ENCODE peak calls at places on chromosomes 13 and 19, in five cellular contexts. One of them, this sample, is unnamed.

GRCh38 chr13:29707876-29708543 is 112.5 kb upstream of the SLC7A1 start:
- DNase-seq in activated CD8-positive, alpha-beta memory T cell treated with anti-CD3 and anti-CD28 coated beads, Interleukin-2, amount 50 U/mL, for 4 hours: peak
- DNase-seq in activated naive CD4-positive, alpha-beta T cell treated with anti-CD3 and anti-CD28 coated beads for 36 hours: peak
- DNase-seq in DMS79: no peak
- DNase-seq in brain microvascular endothelial cell: peak
- DNase-seq in this sample: peak

GRCh38 chr13:98546402-98546801 is 30.5 kb downstream of the STK24 start:
- DNase-seq in activated CD8-positive, alpha-beta memory T cell treated with anti-CD3 and anti-CD28 coated beads, Interleukin-2, amount 50 U/mL, for 4 hours: no peak
- DNase-seq in activated naive CD4-positive, alpha-beta T cell treated with anti-CD3 and anti-CD28 coated beads for 36 hours: no peak
- DNase-seq in DMS79: no peak
- DNase-seq in brain microvascular endothelial cell: no peak
- DNase-seq in this sample: peak

GRCh38 chr13:43023244-43023931 is at the start of gene DNAJC15:
- DNase-seq in activated CD8-positive, alpha-beta memory T cell treated with anti-CD3 and anti-CD28 coated beads, Interleukin-2, amount 50 U/mL, for 4 hours: peak
- DNase-seq in activated naive CD4-positive, alpha-beta T cell treated with anti-CD3 and anti-CD28 coated beads for 36 hours: peak
- DNase-seq in DMS79: no peak
- DNase-seq in brain microvascular endothelial cell: peak
- DNase-seq in this sample: peak

GRCh38 chr19:41352609-41353465 is 885 bp downstream of the TGFB1 start:
- DNase-seq in activated CD8-positive, alpha-beta memory T cell treated with anti-CD3 and anti-CD28 coated beads, Interleukin-2, amount 50 U/mL, for 4 hours: peak
- DNase-seq in activated naive CD4-positive, alpha-beta T cell treated with anti-CD3 and anti-CD28 coated beads for 36 hours: peak
- DNase-seq in DMS79: no peak
- DNase-seq in brain microvascular endothelial cell: peak
- DNase-seq in this sample: peak

GRCh38 chr19:50214699-50215543 is 11.5 kb downstream of the MYH14 start:
- DNase-seq in activated CD8-positive, alpha-beta memory T cell treated with anti-CD3 and anti-CD28 coated beads, Interleukin-2, amount 50 U/mL, for 4 hours: no peak
- DNase-seq in activated naive CD4-positive, alpha-beta T cell treated with anti-CD3 and anti-CD28 coated beads for 36 hours: no peak
- DNase-seq in DMS79: no peak
- DNase-seq in brain microvascular endothelial cell: no peak
- DNase-seq in this sample: no peak

GRCh38 chr19:47819841-47820244 is 1.9 kb upstream of the CRX start:
- DNase-seq in activated CD8-positive, alpha-beta memory T cell treated with anti-CD3 and anti-CD28 coated beads, Interleukin-2, amount 50 U/mL, for 4 hours: no peak
- DNase-seq in activated naive CD4-positive, alpha-beta T cell treated with anti-CD3 and anti-CD28 coated beads for 36 hours: no peak
- DNase-seq in DMS79: no peak
- DNase-seq in brain microvascular endothelial cell: no peak
- DNase-seq in this sample: peak

GRCh38 chr13:62682788-62683187 is 1267.1 kb upstream of the PCDH20 start:
- DNase-seq in activated CD8-positive, alpha-beta memory T cell treated with anti-CD3 and anti-CD28 coated beads, Interleukin-2, amount 50 U/mL, for 4 hours: no peak
- DNase-seq in activated naive CD4-positive, alpha-beta T cell treated with anti-CD3 and anti-CD28 coated beads for 36 hours: no peak
- DNase-seq in DMS79: no peak
- DNase-seq in brain microvascular endothelial cell: no peak
- DNase-seq in this sample: no peak

GRCh38 chr19:28497137-28497536 is 715.8 kb downstream of the UQCRFS1 start:
- DNase-seq in activated CD8-positive, alpha-beta memory T cell treated with anti-CD3 and anti-CD28 coated beads, Interleukin-2, amount 50 U/mL, for 4 hours: no peak
- DNase-seq in activated naive CD4-positive, alpha-beta T cell treated with anti-CD3 and anti-CD28 coated beads for 36 hours: no peak
- DNase-seq in DMS79: no peak
- DNase-seq in brain microvascular endothelial cell: peak
- DNase-seq in this sample: no peak

GRCh38 chr13:105462981-105463380 is 1072.5 kb downstream of the EFNB2 start:
- DNase-seq in activated CD8-positive, alpha-beta memory T cell treated with anti-CD3 and anti-CD28 coated beads, Interleukin-2, amount 50 U/mL, for 4 hours: no peak
- DNase-seq in activated naive CD4-positive, alpha-beta T cell treated with anti-CD3 and anti-CD28 coated beads for 36 hours: no peak
- DNase-seq in DMS79: no peak
- DNase-seq in brain microvascular endothelial cell: no peak
- DNase-seq in this sample: no peak

GRCh38 chr19:45767410-45767880 is 1.6 kb downstream of the SIX5 start:
- DNase-seq in activated CD8-positive, alpha-beta memory T cell treated with anti-CD3 and anti-CD28 coated beads, Interleukin-2, amount 50 U/mL, for 4 hours: no peak
- DNase-seq in activated naive CD4-positive, alpha-beta T cell treated with anti-CD3 and anti-CD28 coated beads for 36 hours: no peak
- DNase-seq in DMS79: peak
- DNase-seq in brain microvascular endothelial cell: peak
- DNase-seq in this sample: peak

GRCh38 chr13:28333204-28333900 is 161.6 kb downstream of the FLT1 start:
- DNase-seq in activated CD8-positive, alpha-beta memory T cell treated with anti-CD3 and anti-CD28 coated beads, Interleukin-2, amount 50 U/mL, for 4 hours: no peak
- DNase-seq in activated naive CD4-positive, alpha-beta T cell treated with anti-CD3 and anti-CD28 coated beads for 36 hours: no peak
- DNase-seq in DMS79: no peak
- DNase-seq in brain microvascular endothelial cell: no peak
- DNase-seq in this sample: no peak

GRCh38 chr19:7522923-7523667 is 671 bp downstream of the MCOLN1 start:
- DNase-seq in activated CD8-positive, alpha-beta memory T cell treated with anti-CD3 and anti-CD28 coated beads, Interleukin-2, amount 50 U/mL, for 4 hours: no peak
- DNase-seq in activated naive CD4-positive, alpha-beta T cell treated with anti-CD3 and anti-CD28 coated beads for 36 hours: no peak
- DNase-seq in DMS79: no peak
- DNase-seq in brain microvascular endothelial cell: no peak
- DNase-seq in this sample: no peak

GRCh38 chr19:19134687-19135158 is 3.6 kb downstream of the TMEM161A start:
- DNase-seq in activated CD8-positive, alpha-beta memory T cell treated with anti-CD3 and anti-CD28 coated beads, Interleukin-2, amount 50 U/mL, for 4 hours: peak
- DNase-seq in activated naive CD4-positive, alpha-beta T cell treated with anti-CD3 and anti-CD28 coated beads for 36 hours: peak
- DNase-seq in DMS79: no peak
- DNase-seq in brain microvascular endothelial cell: no peak
- DNase-seq in this sample: no peak

GRCh38 chr13:113491982-113492381 is 1.5 kb upstream of the DCUN1D2 start:
- DNase-seq in activated CD8-positive, alpha-beta memory T cell treated with anti-CD3 and anti-CD28 coated beads, Interleukin-2, amount 50 U/mL, for 4 hours: no peak
- DNase-seq in activated naive CD4-positive, alpha-beta T cell treated with anti-CD3 and anti-CD28 coated beads for 36 hours: no peak
- DNase-seq in DMS79: no peak
- DNase-seq in brain microvascular endothelial cell: no peak
- DNase-seq in this sample: no peak

GRCh38 chr19:3359850-3360493 is 6.4 kb upstream of the NFIC start:
- DNase-seq in activated CD8-positive, alpha-beta memory T cell treated with anti-CD3 and anti-CD28 coated beads, Interleukin-2, amount 50 U/mL, for 4 hours: peak
- DNase-seq in activated naive CD4-positive, alpha-beta T cell treated with anti-CD3 and anti-CD28 coated beads for 36 hours: peak
- DNase-seq in DMS79: no peak
- DNase-seq in brain microvascular endothelial cell: no peak
- DNase-seq in this sample: no peak

GRCh38 chr19:33493401-33494275 is 28.0 kb downstream of the PEPD start:
- DNase-seq in activated CD8-positive, alpha-beta memory T cell treated with anti-CD3 and anti-CD28 coated beads, Interleukin-2, amount 50 U/mL, for 4 hours: no peak
- DNase-seq in activated naive CD4-positive, alpha-beta T cell treated with anti-CD3 and anti-CD28 coated beads for 36 hours: no peak
- DNase-seq in DMS79: no peak
- DNase-seq in brain microvascular endothelial cell: no peak
- DNase-seq in this sample: no peak

GRCh38 chr19:37932985-37933953 is 26.3 kb downstream of the SIPA1L3 start:
- DNase-seq in activated CD8-positive, alpha-beta memory T cell treated with anti-CD3 and anti-CD28 coated beads, Interleukin-2, amount 50 U/mL, for 4 hours: no peak
- DNase-seq in activated naive CD4-positive, alpha-beta T cell treated with anti-CD3 and anti-CD28 coated beads for 36 hours: no peak
- DNase-seq in DMS79: peak
- DNase-seq in brain microvascular endothelial cell: no peak
- DNase-seq in this sample: no peak

GRCh38 chr13:30991922-30992321 is 59.5 kb downstream of the TEX26 start:
- DNase-seq in activated CD8-positive, alpha-beta memory T cell treated with anti-CD3 and anti-CD28 coated beads, Interleukin-2, amount 50 U/mL, for 4 hours: no peak
- DNase-seq in activated naive CD4-positive, alpha-beta T cell treated with anti-CD3 and anti-CD28 coated beads for 36 hours: no peak
- DNase-seq in DMS79: no peak
- DNase-seq in brain microvascular endothelial cell: no peak
- DNase-seq in this sample: no peak

GRCh38 chr13:37899753-37900152 is 30.2 kb upstream of the TRPC4 start:
- DNase-seq in activated CD8-positive, alpha-beta memory T cell treated with anti-CD3 and anti-CD28 coated beads, Interleukin-2, amount 50 U/mL, for 4 hours: no peak
- DNase-seq in activated naive CD4-positive, alpha-beta T cell treated with anti-CD3 and anti-CD28 coated beads for 36 hours: no peak
- DNase-seq in DMS79: no peak
- DNase-seq in brain microvascular endothelial cell: no peak
- DNase-seq in this sample: no peak

GRCh38 chr19:41341669-41342490 is 11.8 kb downstream of the TGFB1 start:
- DNase-seq in activated CD8-positive, alpha-beta memory T cell treated with anti-CD3 and anti-CD28 coated beads, Interleukin-2, amount 50 U/mL, for 4 hours: no peak
- DNase-seq in activated naive CD4-positive, alpha-beta T cell treated with anti-CD3 and anti-CD28 coated beads for 36 hours: peak
- DNase-seq in DMS79: no peak
- DNase-seq in brain microvascular endothelial cell: no peak
- DNase-seq in this sample: no peak

GRCh38 chr13:39405596-39405995 is 197.4 kb downstream of the LHFPL6 start:
- DNase-seq in activated CD8-positive, alpha-beta memory T cell treated with anti-CD3 and anti-CD28 coated beads, Interleukin-2, amount 50 U/mL, for 4 hours: no peak
- DNase-seq in activated naive CD4-positive, alpha-beta T cell treated with anti-CD3 and anti-CD28 coated beads for 36 hours: no peak
- DNase-seq in DMS79: no peak
- DNase-seq in brain microvascular endothelial cell: no peak
- DNase-seq in this sample: no peak

GRCh38 chr19:48752511-48753365 is at the start of gene FUT1:
- DNase-seq in activated CD8-positive, alpha-beta memory T cell treated with anti-CD3 and anti-CD28 coated beads, Interleukin-2, amount 50 U/mL, for 4 hours: no peak
- DNase-seq in activated naive CD4-positive, alpha-beta T cell treated with anti-CD3 and anti-CD28 coated beads for 36 hours: peak
- DNase-seq in DMS79: peak
- DNase-seq in brain microvascular endothelial cell: no peak
- DNase-seq in this sample: peak

GRCh38 chr13:52452470-52452869 is 2.0 kb upstream of the VPS36 start:
- DNase-seq in activated CD8-positive, alpha-beta memory T cell treated with anti-CD3 and anti-CD28 coated beads, Interleukin-2, amount 50 U/mL, for 4 hours: no peak
- DNase-seq in activated naive CD4-positive, alpha-beta T cell treated with anti-CD3 and anti-CD28 coated beads for 36 hours: no peak
- DNase-seq in DMS79: no peak
- DNase-seq in brain microvascular endothelial cell: no peak
- DNase-seq in this sample: no peak

GRCh38 chr13:46665630-46666482 is 112.9 kb downstream of the LRCH1 start:
- DNase-seq in activated CD8-positive, alpha-beta memory T cell treated with anti-CD3 and anti-CD28 coated beads, Interleukin-2, amount 50 U/mL, for 4 hours: no peak
- DNase-seq in activated naive CD4-positive, alpha-beta T cell treated with anti-CD3 and anti-CD28 coated beads for 36 hours: peak
- DNase-seq in DMS79: no peak
- DNase-seq in brain microvascular endothelial cell: no peak
- DNase-seq in this sample: no peak

GRCh38 chr13:112131740-112132113 is 64.8 kb downstream of the SOX1 start:
- DNase-seq in activated CD8-positive, alpha-beta memory T cell treated with anti-CD3 and anti-CD28 coated beads, Interleukin-2, amount 50 U/mL, for 4 hours: no peak
- DNase-seq in activated naive CD4-positive, alpha-beta T cell treated with anti-CD3 and anti-CD28 coated beads for 36 hours: no peak
- DNase-seq in DMS79: peak
- DNase-seq in brain microvascular endothelial cell: no peak
- DNase-seq in this sample: no peak

GRCh38 chr19:38429055-38429810 is 3.2 kb upstream of the RASGRP4 start:
- DNase-seq in activated CD8-positive, alpha-beta memory T cell treated with anti-CD3 and anti-CD28 coated beads, Interleukin-2, amount 50 U/mL, for 4 hours: no peak
- DNase-seq in activated naive CD4-positive, alpha-beta T cell treated with anti-CD3 and anti-CD28 coated beads for 36 hours: peak
- DNase-seq in DMS79: no peak
- DNase-seq in brain microvascular endothelial cell: no peak
- DNase-seq in this sample: no peak

GRCh38 chr19:42248270-42249148 is 6.1 kb upstream of the GSK3A start:
- DNase-seq in activated CD8-positive, alpha-beta memory T cell treated with anti-CD3 and anti-CD28 coated beads, Interleukin-2, amount 50 U/mL, for 4 hours: no peak
- DNase-seq in activated naive CD4-positive, alpha-beta T cell treated with anti-CD3 and anti-CD28 coated beads for 36 hours: no peak
- DNase-seq in DMS79: no peak
- DNase-seq in brain microvascular endothelial cell: no peak
- DNase-seq in this sample: no peak

GRCh38 chr13:113169277-113170272 is 11.1 kb downstream of the PROZ start:
- DNase-seq in activated CD8-positive, alpha-beta memory T cell treated with anti-CD3 and anti-CD28 coated beads, Interleukin-2, amount 50 U/mL, for 4 hours: no peak
- DNase-seq in activated naive CD4-positive, alpha-beta T cell treated with anti-CD3 and anti-CD28 coated beads for 36 hours: no peak
- DNase-seq in DMS79: no peak
- DNase-seq in brain microvascular endothelial cell: no peak
- DNase-seq in this sample: no peak

GRCh38 chr13:77696006-77696862 is 1.3 kb upstream of the SLAIN1 start:
- DNase-seq in activated CD8-positive, alpha-beta memory T cell treated with anti-CD3 and anti-CD28 coated beads, Interleukin-2, amount 50 U/mL, for 4 hours: no peak
- DNase-seq in activated naive CD4-positive, alpha-beta T cell treated with anti-CD3 and anti-CD28 coated beads for 36 hours: no peak
- DNase-seq in DMS79: no peak
- DNase-seq in brain microvascular endothelial cell: no peak
- DNase-seq in this sample: no peak

GRCh38 chr19:940591-941291 is 14.9 kb downstream of the ARID3A start:
- DNase-seq in activated CD8-positive, alpha-beta memory T cell treated with anti-CD3 and anti-CD28 coated beads, Interleukin-2, amount 50 U/mL, for 4 hours: peak
- DNase-seq in activated naive CD4-positive, alpha-beta T cell treated with anti-CD3 and anti-CD28 coated beads for 36 hours: peak
- DNase-seq in DMS79: peak
- DNase-seq in brain microvascular endothelial cell: no peak
- DNase-seq in this sample: no peak

GRCh38 chr19:58129284-58129683 is 21.3 kb downstream of the ZNF329 start:
- DNase-seq in activated CD8-positive, alpha-beta memory T cell treated with anti-CD3 and anti-CD28 coated beads, Interleukin-2, amount 50 U/mL, for 4 hours: no peak
- DNase-seq in activated naive CD4-positive, alpha-beta T cell treated with anti-CD3 and anti-CD28 coated beads for 36 hours: no peak
- DNase-seq in DMS79: no peak
- DNase-seq in brain microvascular endothelial cell: no peak
- DNase-seq in this sample: no peak

GRCh38 chr13:72293206-72293605 is 426.2 kb upstream of the DACH1 start:
- DNase-seq in activated CD8-positive, alpha-beta memory T cell treated with anti-CD3 and anti-CD28 coated beads, Interleukin-2, amount 50 U/mL, for 4 hours: no peak
- DNase-seq in activated naive CD4-positive, alpha-beta T cell treated with anti-CD3 and anti-CD28 coated beads for 36 hours: no peak
- DNase-seq in DMS79: no peak
- DNase-seq in brain microvascular endothelial cell: no peak
- DNase-seq in this sample: no peak

This sample was measured in WERI-Rb-1.